ENCODE peak calls at places on chromosomes 5 and 9, in seven cellular contexts. U, S, E, L, R, J and I are unnamed samples.

GRCh38 chr5:115267617-115268016 is 4.9 kb upstream of the PGGT1B start:
- DNase-seq in J (no peak), R (peak), S (no peak), U (peak), E (no peak), L (no peak), I (no peak)

GRCh38 chr5:87095787-87096186 is 171.9 kb upstream of the RASA1 start:
- DNase-seq in E (no peak), L (no peak), U (no peak), S (no peak), J (no peak), R (no peak), I (no peak)

GRCh38 chr9:10226996-10227395 is 385.8 kb downstream of the PTPRD start:
- DNase-seq in S (no peak), L (no peak), J (no peak), E (no peak), R (no peak), U (no peak), I (no peak)

GRCh38 chr5:167710444-167711025 is 580.9 kb upstream of the WWC1 start:
- DNase-seq in L (no peak), R (no peak), S (no peak), J (no peak), U (peak), E (peak), I (peak)

GRCh38 chr5:83553000-83553486 is 81.5 kb downstream of the VCAN start:
- DNase-seq in J (no peak), E (no peak), L (no peak), R (peak), U (no peak), S (peak), I (peak)

GRCh38 chr5:135215617-135215995 is 181.6 kb upstream of the PITX1 start:
- DNase-seq in E (no peak), L (no peak), S (no peak), U (no peak), R (no peak), J (no peak), I (no peak)

GRCh38 chr9:86775718-86776117 is 171.6 kb downstream of the GAS1 start:
- DNase-seq in U (no peak), R (no peak), L (no peak), S (no peak), J (no peak), E (no peak), I (no peak)

GRCh38 chr5:73812962-73813588 is 187.1 kb downstream of the ARHGEF28 start:
- DNase-seq in S (no peak), L (no peak), R (no peak), E (peak), U (no peak), J (no peak), I (peak)

GRCh38 chr5:161411156-161411555 is 135.4 kb downstream of the GABRB2 start:
- DNase-seq in U (no peak), J (no peak), R (peak), L (no peak), E (no peak), S (no peak), I (no peak)

GRCh38 chr5:139282195-139282557 is 11.4 kb upstream of the MATR3 start:
- DNase-seq in U (peak), E (no peak), L (no peak), R (peak), J (no peak), S (no peak), I (peak)

GRCh38 chr9:34493972-34494535 is 28.7 kb downstream of the ENHO start:
- DNase-seq in S (peak), U (peak), L (no peak), J (no peak), R (peak), E (peak), I (peak)

GRCh38 chr5:169265888-169266287 is 35.1 kb downstream of the SLIT3 start:
- DNase-seq in R (no peak), S (no peak), U (peak), E (peak), J (peak), L (no peak), I (peak)

GRCh38 chr9:68629042-68629441 is 76.0 kb upstream of the PIP5K1B start:
- DNase-seq in J (no peak), S (peak), R (no peak), L (no peak), E (no peak), U (no peak), I (no peak)

GRCh38 chr9:81557957-81558791 is 131.2 kb downstream of the TLE1 start:
- DNase-seq in S (no peak), U (peak), J (peak), L (no peak), E (peak), R (peak), I (peak)

GRCh38 chr5:163459465-163459887 is 426 bp downstream of the NUDCD2 start:
- DNase-seq in J (no peak), E (peak), S (no peak), R (no peak), U (no peak), L (no peak), I (no peak)

GRCh38 chr5:57784106-57784505 is 301.5 kb upstream of the ACTBL2 start:
- DNase-seq in U (peak), L (no peak), E (no peak), S (no peak), R (peak), J (no peak), I (peak)

GRCh38 chr9:37622462-37622861 is 28.3 kb upstream of the FRMPD1 start:
- DNase-seq in E (no peak), S (no peak), J (no peak), R (no peak), L (no peak), U (peak), I (no peak)

GRCh38 chr9:76658510-76659231 is 105.6 kb upstream of the PCA3 start:
- DNase-seq in L (no peak), R (peak), S (no peak), J (no peak), E (peak), U (peak), I (peak)

GRCh38 chr5:73820321-73820720 is 194.3 kb downstream of the ARHGEF28 start:
- DNase-seq in E (no peak), U (peak), R (peak), L (no peak), S (no peak), J (no peak), I (no peak)

GRCh38 chr9:22131817-22132216 is 122.7 kb upstream of the CDKN2B start:
- DNase-seq in J (no peak), S (no peak), L (no peak), U (no peak), E (no peak), R (no peak), I (no peak)